ENCODE peak calls at places on chromosomes 3 and 15, in seven cellular contexts. N, X, J, A, Q, K and R are unnamed samples.

GRCh38 chr3:130709671-130710070 is 37.0 kb downstream of the PIK3R4 start:
- DNase-seq in N (no peak), X (no peak), J (no peak), A (no peak), Q (no peak), K (no peak), R (no peak)

GRCh38 chr15:34246276-34247010 is 21.6 kb downstream of the EMC4 start:
- DNase-seq in N (no peak), X (no peak), J (no peak), A (no peak), Q (no peak), K (no peak), R (no peak)

GRCh38 chr3:17041009-17041408 is 156.3 kb downstream of the PLCL2 start:
- DNase-seq in N (no peak), X (no peak), J (no peak), A (no peak), Q (no peak), K (no peak), R (no peak)

GRCh38 chr3:46089237-46090011 is 62.1 kb upstream of the XCR1 start:
- DNase-seq in N (peak; percentile 58), X (no peak), J (no peak), A (peak; percentile 14), Q (peak; percentile 17), K (peak; percentile 51), R (peak; percentile 69)

GRCh38 chr3:46312996-46313395 is 40.9 kb upstream of the CCR2 start:
- DNase-seq in N (peak; percentile 44), X (no peak), J (no peak), A (no peak), Q (no peak), K (peak; percentile 49), R (no peak)

GRCh38 chr3:34260266-34260990 is 462.0 kb downstream of the PDCD6IP start:
- DNase-seq in N (peak; percentile 68), X (peak; percentile 89), J (peak; percentile 74), A (peak; percentile 5), Q (peak; percentile 44), K (peak; percentile 59), R (peak; percentile 89)

GRCh38 chr3:186782542-186783069 is 771 bp upstream of the EIF4A2 start:
- DNase-seq in N (no peak), X (no peak), J (no peak), A (no peak), Q (no peak), K (no peak), R (no peak)

GRCh38 chr3:69446402-69447072 is 60.6 kb upstream of the FRMD4B start:
- DNase-seq in N (no peak), X (no peak), J (no peak), A (no peak), Q (no peak), K (no peak), R (no peak)

GRCh38 chr3:123067689-123068226 is 933 bp downstream of the PDIA5 start:
- DNase-seq in N (no peak), X (peak; percentile 71), J (no peak), A (no peak), Q (peak; percentile 16), K (no peak), R (no peak)

GRCh38 chr3:138068046-138068445 is 47.4 kb downstream of the DZIP1L start:
- DNase-seq in N (no peak), X (no peak), J (no peak), A (no peak), Q (no peak), K (no peak), R (no peak)

GRCh38 chr3:23807161-23808015 is 1.6 kb downstream of the UBE2E1 start:
- DNase-seq in N (no peak), X (no peak), J (peak; percentile 54), A (peak; percentile 20), Q (no peak), K (peak; percentile 15), R (no peak)

GRCh38 chr3:134441321-134441720 is 44.5 kb downstream of the ANAPC13 start:
- DNase-seq in N (no peak), X (no peak), J (no peak), A (no peak), Q (no peak), K (no peak), R (no peak)

GRCh38 chr3:38121832-38122461 is 15.0 kb downstream of the ACAA1 start:
- DNase-seq in N (no peak), X (peak; percentile 21), J (no peak), A (no peak), Q (no peak), K (no peak), R (no peak)

GRCh38 chr15:100332231-100332630 is 9.5 kb downstream of the ADAMTS17 start:
- DNase-seq in N (no peak), X (no peak), J (no peak), A (no peak), Q (no peak), K (no peak), R (no peak)

GRCh38 chr15:89197503-89197971 is 23.8 kb downstream of the RLBP1 start:
- DNase-seq in N (peak; percentile 41), X (peak; percentile 81), J (peak; percentile 66), A (no peak), Q (no peak), K (peak; percentile 41), R (no peak)

GRCh38 chr3:72535789-72536188 is 312.5 kb downstream of the SHQ1 start:
- DNase-seq in N (no peak), X (no peak), J (peak; percentile 89), A (no peak), Q (no peak), K (peak; percentile 14), R (no peak)

GRCh38 chr15:66569461-66570137 is 3.8 kb upstream of the LCTL start:
- DNase-seq in N (no peak), X (no peak), J (no peak), A (no peak), Q (no peak), K (no peak), R (no peak)

GRCh38 chr3:13555753-13556152 is 6.8 kb downstream of the FBLN2 start:
- DNase-seq in N (no peak), X (no peak), J (no peak), A (no peak), Q (no peak), K (no peak), R (no peak)

GRCh38 chr15:68479406-68479805 is 47.4 kb upstream of the ITGA11 start:
- DNase-seq in N (peak; percentile 24), X (no peak), J (no peak), A (no peak), Q (no peak), K (peak; percentile 32), R (peak; percentile 16)

DNA sequence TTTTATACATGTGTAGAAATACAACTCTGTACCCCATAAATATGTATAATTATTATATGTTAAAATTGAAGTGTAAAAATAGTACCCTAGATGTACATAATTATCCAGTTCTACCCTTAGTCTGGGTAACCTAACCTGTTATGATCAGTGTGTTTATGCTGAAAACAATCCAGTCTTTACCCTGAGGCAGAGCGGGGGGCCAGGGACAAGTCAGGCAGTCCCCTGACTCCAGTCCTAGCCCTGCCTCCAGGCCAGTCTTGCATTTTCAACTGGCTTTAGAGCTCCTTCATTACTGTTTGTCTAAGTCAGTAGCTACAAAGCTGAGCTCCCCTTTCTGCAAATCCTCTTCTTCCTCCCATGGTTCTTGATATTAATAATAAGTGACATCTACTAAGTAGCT is 3.1 kb downstream of the MESD start:
- DNase-seq in N (no peak), X (no peak), J (no peak), A (no peak), Q (no peak), K (no peak), R (no peak)
- H3K4me3 ChIP-seq in N (no peak overlapping the region), X (peak overlapping the region; percentile 71), J (no peak overlapping the region), A (no peak overlapping the region), Q (no peak overlapping the region), K (no peak overlapping the region), R (no peak overlapping the region)

DNA sequence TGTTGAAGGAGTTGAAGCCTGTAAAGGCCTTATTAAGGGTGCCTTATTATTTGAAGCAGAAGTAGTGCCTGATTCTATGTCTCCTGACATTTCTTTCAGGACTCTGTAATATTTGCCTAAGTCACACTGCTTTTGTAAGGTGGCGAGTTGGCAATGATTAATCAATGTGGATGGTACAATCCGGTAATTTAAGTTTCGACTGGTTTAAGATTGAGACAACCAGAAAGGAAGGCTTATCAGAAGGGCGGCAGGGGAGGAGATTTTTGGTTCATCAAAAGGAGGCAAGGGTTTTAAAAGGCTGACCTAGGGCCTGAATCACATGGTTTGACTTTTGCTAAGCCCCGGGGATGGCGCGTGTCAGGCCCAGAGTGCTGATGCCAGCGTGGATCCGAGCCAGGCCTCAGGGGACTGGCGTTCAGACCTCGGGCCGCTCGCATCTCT is 830 bp upstream of the RNF13 start:
- DNase-seq in N (no peak), X (no peak), J (no peak), A (no peak), Q (no peak), K (no peak), R (no peak)
- H3K4me1 ChIP-seq in N (peaks cover 38% of the 10 kb centered on the region), X (no peaks in the 10 kb centered on the region), J (peaks cover 9% of the 10 kb centered on the region), A (peaks cover 20% of the 10 kb centered on the region), Q (peaks cover 53% of the 10 kb centered on the region), K (peaks cover 37% of the 10 kb centered on the region), R (peaks cover 18% of the 10 kb centered on the region)

GRCh38 chr3:156681003-156681402 is 6.6 kb downstream of the TIPARP start:
- DNase-seq in N (peak; percentile 28), X (peak; percentile 73), J (no peak), A (no peak), Q (peak; percentile 86), K (peak; percentile 82), R (no peak)
- H3K4me3 ChIP-seq in N (peak overlapping the region; percentile 4), X (peak overlapping the region; percentile 66), J (peak overlapping the region; percentile 99), A (no peak overlapping the region), Q (no peak overlapping the region), K (no peak overlapping the region), R (no peak overlapping the region)

GRCh38 chr3:50364573-50365079 is 5.3 kb upstream of the TMEM115 start:
- DNase-seq in N (peak; percentile 55), X (peak; percentile 83), J (no peak), A (no peak), Q (no peak), K (no peak), R (no peak)

GRCh38 chr3:50365842-50366220 is 6.5 kb upstream of the TMEM115 start:
- DNase-seq in N (no peak), X (no peak), J (no peak), A (no peak), Q (no peak), K (no peak), R (no peak)

GRCh38 chr3:50369271-50369670 is 9.9 kb upstream of the TMEM115 start:
- DNase-seq in N (no peak), X (no peak), J (no peak), A (no peak), Q (no peak), K (no peak), R (no peak)

GRCh38 chr3:50370594-50370993 is 11.3 kb upstream of the TMEM115 start:
- DNase-seq in N (no peak), X (no peak), J (peak; percentile 50), A (no peak), Q (peak; percentile 45), K (no peak), R (no peak)

DNA sequence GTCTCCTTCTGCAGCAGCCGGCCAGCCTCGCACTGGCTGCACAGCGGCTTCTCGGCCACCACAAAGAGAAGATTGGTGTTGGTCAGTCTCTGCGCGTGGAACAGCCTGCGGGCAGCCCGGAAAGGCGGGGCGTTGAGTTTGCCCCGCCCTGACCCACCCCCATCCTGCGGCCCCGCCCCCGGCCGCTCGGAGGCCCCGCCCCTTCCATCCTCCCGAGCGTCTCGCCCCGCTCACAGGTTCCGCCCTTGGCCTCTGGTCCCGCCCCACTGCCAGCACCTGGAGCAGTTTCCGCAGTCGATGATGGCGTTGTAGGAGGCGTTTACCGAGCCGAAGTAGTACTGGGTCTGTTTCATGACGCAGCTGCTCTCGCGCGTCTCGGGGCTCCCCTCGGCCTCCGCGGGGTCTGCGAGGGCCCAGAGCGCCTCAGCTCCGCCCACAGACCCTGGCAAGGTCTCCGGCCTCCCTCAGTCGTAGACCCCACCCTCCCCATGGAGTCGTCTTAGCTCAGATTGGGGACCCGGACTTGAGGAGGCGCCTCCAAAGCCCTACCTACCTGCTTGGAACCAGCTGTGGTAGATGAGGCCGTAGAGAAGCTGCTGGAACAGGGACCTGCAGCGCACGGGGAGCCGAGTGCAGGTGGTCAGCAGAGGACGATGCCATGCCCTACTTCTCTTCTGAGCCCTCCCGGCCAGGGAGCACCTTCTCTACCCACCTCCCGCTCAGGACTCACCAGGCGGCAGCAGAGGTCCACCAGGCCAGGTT is 5.9 kb upstream of the TMEM115 start:
- DNase-seq in N (peak; percentile 96), X (peak; percentile 98), J (peak; percentile 86), A (no peak), Q (no peak), K (peak; percentile 80), R (peak; percentile 97)
- H3K4me1 ChIP-seq in N (peaks cover 14% of the 10 kb centered on the region), X (no peaks in the 10 kb centered on the region), J (no peaks in the 10 kb centered on the region), A (no peaks in the 10 kb centered on the region), Q (no peaks in the 10 kb centered on the region), K (peaks cover 4% of the 10 kb centered on the region), R (peaks cover 8% of the 10 kb centered on the region)